ENCODE peak calls at places on chromosomes 12 and 14, in six cellular contexts. O is fibroblast of the aortic adventitia, G is heart left ventricle, S is mucosa of descending colon, J is NCI-H1105, M is T follicular helper cell. U is an unnamed sample.

GRCh38 chr12:118035194-118036041 is 18.9 kb downstream of the RFC5 start:
- DNase-seq in S (no peak), J (peak; percentile 51), O (peak; percentile 45), M (no peak), G (no peak), U (no peak)

GRCh38 chr14:61527325-61528100 is 167.8 kb upstream of the HIF1A start:
- DNase-seq in G (no peak), J (no peak), M (no peak), O (peak; percentile 59), S (no peak), U (no peak)

GRCh38 chr12:7927470-7927869 is 8.5 kb downstream of the SLC2A3 start:
- DNase-seq in G (no peak), M (no peak), O (no peak), J (no peak), S (no peak), U (no peak)

GRCh38 chr12:56931474-56931978 is 2.7 kb downstream of the SDR9C7 start:
- DNase-seq in M (no peak), O (peak; percentile 72), J (no peak), S (no peak), G (no peak), U (no peak)

GRCh38 chr14:31834616-31835015 is 242.5 kb upstream of the ARHGAP5 start:
- DNase-seq in M (no peak), G (no peak), O (peak; percentile 21), J (peak; percentile 32), S (no peak), U (no peak)

GRCh38 chr14:78848234-78848820 is 678.2 kb downstream of the NRXN3 start:
- DNase-seq in J (peak; percentile 59), M (peak; percentile 0), G (no peak), O (peak; percentile 14), S (no peak), U (peak; percentile 46)

GRCh38 chr12:123062682-123063426 is 82.4 kb downstream of the ARL6IP4 start:
- DNase-seq in G (peak; percentile 81), S (no peak), O (peak; percentile 63), J (no peak), M (no peak), U (no peak)

GRCh38 chr12:55019784-55020183 is at the start of gene NEUROD4:
- DNase-seq in M (no peak), J (no peak), O (peak; percentile 49), G (peak; percentile 46), S (no peak), U (no peak)

GRCh38 chr12:128268348-128268725 is 1.4 kb downstream of the TMEM132C start:
- DNase-seq in J (no peak), M (no peak), S (no peak), O (no peak), G (no peak), U (no peak)